ENCODE peak calls at places on chromosomes 11 and 22, in six cellular contexts. H is T-helper 17 cell; A is breast epithelium; M is dorsolateral prefrontal cortex; C is naive thymus-derived CD4-positive, alpha-beta T cell; E is left kidney. V is an unnamed sample.

GRCh38 chr11:45333506-45333971 is 47.4 kb upstream of the SYT13 start:
- DNase-seq in H (no peak), A (no peak), M (no peak), C (no peak), E (peak), V (no peak)

GRCh38 chr22:24437820-24438328 is 10.5 kb downstream of the ADORA2A start:
- DNase-seq in H (no peak), A (no peak), M (no peak), C (no peak), E (peak), V (no peak)

GRCh38 chr22:24406322-24407277 is 20.8 kb upstream of the ADORA2A start:
- DNase-seq in H (no peak), A (no peak), M (no peak), C (no peak), E (no peak), V (no peak)

GRCh38 chr11:27373856-27374602 is 11.0 kb upstream of the CCDC34 start:
- DNase-seq in H (no peak), A (no peak), M (no peak), C (no peak), E (no peak), V (no peak)

GRCh38 chr11:103870821-103871309 is 165.6 kb upstream of the DDI1 start:
- DNase-seq in H (no peak), A (no peak), M (no peak), C (no peak), E (no peak), V (peak)

GRCh38 chr11:61626580-61627380 is 45.9 kb upstream of the SYT7 start:
- DNase-seq in H (no peak), A (peak), M (no peak), C (no peak), E (peak), V (no peak)

GRCh38 chr11:33234397-33235168 is 22.6 kb upstream of the HIPK3 start:
- DNase-seq in H (no peak), A (no peak), M (no peak), C (no peak), E (no peak), V (no peak)

GRCh38 chr11:104964247-104964646 is 4.1 kb downstream of the CASP4 start:
- DNase-seq in H (no peak), A (no peak), M (no peak), C (no peak), E (no peak), V (no peak)

GRCh38 chr22:45318558-45319318 is 9.0 kb downstream of the FAM118A start:
- DNase-seq in H (peak), A (no peak), M (no peak), C (peak), E (no peak), V (no peak)

GRCh38 chr11:19735512-19735911 is 22.9 kb downstream of the NAV2 start:
- DNase-seq in H (no peak), A (no peak), M (peak), C (no peak), E (no peak), V (no peak)